ENCODE peak calls at places on chromosomes 13 and 19, in six cellular contexts. M is stomach; L is activated CD8-positive, alpha-beta T cell treated with anti-CD3 and anti-CD28 coated beads for 36 hours; P is neural crest cell; Y is spleen; D is fibroblast of lung. B is an unnamed sample.

GRCh38 chr13:76331948-76332712 is 554.1 kb downstream of the KCTD12 start:
- DNase-seq in D (peak; percentile 86), P (no peak), M (no peak), L (no peak), Y (no peak), B (no peak)

GRCh38 chr19:18060472-18060871 is 26.3 kb downstream of the IL12RB1 start:
- DNase-seq in D (no peak), P (no peak), Y (no peak), L (no peak), M (no peak), B (no peak)

GRCh38 chr19:50722248-50723013 is 733 bp upstream of the CLEC11A start:
- DNase-seq in D (no peak), M (no peak), L (no peak), Y (no peak), P (no peak), B (no peak)

GRCh38 chr19:15812059-15812722 is 3.3 kb downstream of the OR10H1 start:
- DNase-seq in P (no peak), Y (no peak), M (peak; percentile 40), L (peak; percentile 28), D (no peak), B (no peak)

GRCh38 chr19:21496876-21497275 is 8.5 kb upstream of the ZNF429 start:
- DNase-seq in P (no peak), D (no peak), M (no peak), L (no peak), Y (no peak), B (no peak)

GRCh38 chr13:45417790-45418534 is at the start of gene SLC25A30:
- DNase-seq in M (peak; percentile 96), D (peak; percentile 84), Y (peak; percentile 98), L (peak; percentile 94), P (peak; percentile 83), B (peak; percentile 46)

GRCh38 chr19:50292216-50292827 is 36.9 kb downstream of the KCNC3 start:
- DNase-seq in M (no peak), L (no peak), P (no peak), Y (no peak), D (no peak), B (no peak)

GRCh38 chr13:97946951-97947588 is 6.4 kb upstream of the IPO5 start:
- DNase-seq in M (no peak), D (peak; percentile 89), Y (no peak), P (no peak), L (no peak), B (no peak)

GRCh38 chr13:48819376-48819775 is 156.3 kb upstream of the FNDC3A start:
- DNase-seq in L (no peak), D (no peak), Y (no peak), P (no peak), M (no peak), B (no peak)

GRCh38 chr13:29684441-29684840 is 89.0 kb upstream of the SLC7A1 start:
- DNase-seq in Y (no peak), L (no peak), M (no peak), D (no peak), P (no peak), B (no peak)

GRCh38 chr19:48718711-48719231 is 754 bp downstream of the MAMSTR start:
- DNase-seq in Y (no peak), D (no peak), M (no peak), L (no peak), P (no peak), B (no peak)

GRCh38 chr19:35053667-35054293 is 12.3 kb downstream of the HPN start:
- DNase-seq in P (no peak), L (no peak), Y (no peak), D (no peak), M (no peak), B (no peak)

GRCh38 chr13:51539887-51540286 is 44.4 kb upstream of the WDFY2 start:
- DNase-seq in M (no peak), D (peak; percentile 74), Y (no peak), L (no peak), P (no peak), B (no peak)

GRCh38 chr13:32408999-32409313 is 19.0 kb downstream of the N4BP2L1 start:
- DNase-seq in D (no peak), P (no peak), M (no peak), Y (no peak), L (no peak), B (no peak)

GRCh38 chr13:91417660-91418325 is 19.4 kb downstream of the GPC5 start:
- DNase-seq in D (no peak), Y (no peak), L (no peak), P (no peak), M (no peak), B (no peak)

GRCh38 chr19:51971624-51972023 is 15.0 kb downstream of the ZNF350 start:
- DNase-seq in P (no peak), Y (no peak), M (no peak), D (peak; percentile 30), L (peak; percentile 15), B (no peak)

GRCh38 chr13:26759907-26760834 is at the start of gene GPR12:
- DNase-seq in D (peak; percentile 11), Y (no peak), P (peak; percentile 4), M (no peak), L (no peak), B (no peak)

GRCh38 chr19:10828981-10829821 is 6.8 kb downstream of the TMED1 start:
- DNase-seq in Y (peak; percentile 75), M (no peak), P (no peak), D (no peak), L (peak; percentile 38), B (no peak)

GRCh38 chr19:44551850-44552249 is 22.4 kb upstream of the CEACAM20 start:
- DNase-seq in Y (no peak), D (no peak), M (no peak), L (no peak), P (no peak), B (no peak)

GRCh38 chr19:44741841-44742352 is 6.6 kb upstream of the BCL3 start:
- DNase-seq in P (no peak), M (peak; percentile 98), L (peak; percentile 46), Y (peak; percentile 94), D (peak; percentile 100), B (peak; percentile 97)

GRCh38 chr13:35465345-35465744 is 11.1 kb downstream of the MAB21L1 start:
- DNase-seq in Y (no peak), P (no peak), L (no peak), M (no peak), D (no peak), B (no peak)

GRCh38 chr13:113758651-113759524 is at the start of gene TMEM255B:
- DNase-seq in P (peak; percentile 73), L (peak; percentile 72), D (peak; percentile 62), Y (peak; percentile 96), M (peak; percentile 88), B (no peak)
- TF ChIP-seq CTCF in P (peak; percentile 56), L (no peak), D (no peak), Y (peak; percentile 71), M (no peak), B (peak; percentile 15)

GRCh38 chr19:30686252-30686762 is 314.1 kb downstream of the ZNF536 start:
- DNase-seq in D (peak; percentile 40), M (no peak), L (no peak), Y (no peak), P (no peak), B (no peak)
- TF ChIP-seq CTCF in D (peak; percentile 27), M (no peak), L (no peak), Y (no peak), P (no peak), B (peak; percentile 42)

GRCh38 chr19:533485-534058 is 2.0 kb downstream of the CDC34 start:
- DNase-seq in P (no peak), Y (no peak), M (no peak), D (no peak), L (no peak), B (no peak)

GRCh38 chr19:531753-532571 is at the start of gene CDC34:
- DNase-seq in L (no peak), P (no peak), Y (no peak), D (no peak), M (no peak), B (no peak)

GRCh38 chr19:532578-533484 is 1.3 kb downstream of the CDC34 start:
- DNase-seq in P (peak; percentile 57), M (peak; percentile 85), L (peak; percentile 62), Y (peak; percentile 87), D (peak; percentile 76), B (peak; percentile 35)

GRCh38 chr19:535017-535835 is 3.7 kb downstream of the CDC34 start:
- DNase-seq in P (no peak), L (no peak), M (no peak), Y (peak; percentile 75), D (no peak), B (peak; percentile 82)

GRCh38 chr19:534088-534487 is 2.5 kb downstream of the CDC34 start:
- DNase-seq in M (no peak), Y (peak; percentile 72), D (no peak), P (no peak), L (no peak), B (no peak)
- TF ChIP-seq CTCF in M (no peak), Y (no peak), D (no peak), P (no peak), L (no peak), B (peak; percentile 4)

GRCh38 chr13:61684976-61685682 is 269.5 kb upstream of the PCDH20 start:
- DNase-seq in D (no peak), Y (no peak), L (no peak), M (no peak), P (no peak), B (no peak)

DNA sequence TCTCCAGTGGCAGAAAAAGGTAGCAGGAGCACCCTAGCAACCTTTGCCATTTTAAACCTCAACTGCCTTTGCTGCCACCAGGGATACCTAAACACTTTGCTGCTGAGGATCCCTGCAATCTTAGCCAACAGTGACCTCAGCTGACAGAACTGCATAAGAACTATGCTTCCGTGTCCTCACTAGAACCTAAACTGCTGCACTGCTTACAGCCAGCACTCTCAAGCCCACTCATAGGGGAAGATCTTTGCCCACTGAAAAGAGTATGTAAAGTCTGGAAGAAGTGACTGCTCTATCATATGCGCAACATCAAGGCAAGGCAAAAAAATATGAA is 270.0 kb upstream of the PCDH20 start:
- DNase-seq in M (no peak), D (no peak), L (no peak), Y (no peak), P (no peak), B (no peak)
- TF ChIP-seq CTCF in M (no peak), D (no peak), L (no peak), Y (no peak), P (peak; percentile 62), B (peak; percentile 71)

GRCh38 chr13:113947321-113948033 is 26.4 kb downstream of the C13orf46 start:
- DNase-seq in P (no peak), D (peak; percentile 64), M (peak; percentile 66), L (no peak), Y (peak; percentile 67), B (no peak)
- TF ChIP-seq CTCF in P (peak; percentile 32), D (peak; percentile 73), M (no peak), L (no peak), Y (peak; percentile 32), B (peak; percentile 64)

B was measured in LNCaP clone FGC.